ENCODE peak calls at places on chromosomes 7 and 10, in nine cellular contexts. One of them, this sample, is unnamed.

GRCh38 chr7:226281-226882 is 34.0 kb downstream of the FAM20C start:
- DNase-seq in ELR: peak
- DNase-seq in LoVo: no peak
- DNase-seq in mucosa of gallbladder: no peak
- DNase-seq in GM20000: no peak
- DNase-seq in fibroblast of the conjunctiva: no peak
- DNase-seq in NCI-H1436: no peak
- DNase-seq in A172: peak
- DNase-seq in T47D: no peak
- DNase-seq in this sample: peak

GRCh38 chr7:80082214-80082613 is 52.4 kb upstream of the GNAI1 start:
- DNase-seq in A172: no peak
- DNase-seq in ELR: peak
- DNase-seq in GM20000: no peak
- DNase-seq in mucosa of gallbladder: no peak
- DNase-seq in fibroblast of the conjunctiva: no peak
- DNase-seq in LoVo: no peak
- DNase-seq in T47D: no peak
- DNase-seq in NCI-H1436: no peak
- DNase-seq in this sample: no peak

GRCh38 chr7:55127135-55127551 is 108.3 kb downstream of the EGFR start:
- DNase-seq in GM20000: no peak
- DNase-seq in mucosa of gallbladder: no peak
- DNase-seq in T47D: no peak
- DNase-seq in LoVo: no peak
- DNase-seq in ELR: no peak
- DNase-seq in A172: no peak
- DNase-seq in fibroblast of the conjunctiva: no peak
- DNase-seq in NCI-H1436: no peak
- DNase-seq in this sample: no peak

GRCh38 chr10:22651276-22651980 is 63.0 kb downstream of the PIP4K2A start:
- DNase-seq in GM20000: no peak
- DNase-seq in fibroblast of the conjunctiva: no peak
- DNase-seq in NCI-H1436: no peak
- DNase-seq in A172: no peak
- DNase-seq in mucosa of gallbladder: no peak
- DNase-seq in T47D: no peak
- DNase-seq in ELR: no peak
- DNase-seq in LoVo: no peak
- DNase-seq in this sample: no peak

GRCh38 chr10:99393036-99393435 is 37.4 kb downstream of the GOT1 start:
- DNase-seq in ELR: peak
- DNase-seq in NCI-H1436: no peak
- DNase-seq in A172: peak
- DNase-seq in GM20000: no peak
- DNase-seq in T47D: no peak
- DNase-seq in fibroblast of the conjunctiva: no peak
- DNase-seq in LoVo: no peak
- DNase-seq in mucosa of gallbladder: no peak
- DNase-seq in this sample: peak

GRCh38 chr7:712601-713457 is 13.7 kb upstream of the DNAAF5 start:
- DNase-seq in GM20000: no peak
- DNase-seq in ELR: no peak
- DNase-seq in A172: no peak
- DNase-seq in fibroblast of the conjunctiva: no peak
- DNase-seq in mucosa of gallbladder: no peak
- DNase-seq in NCI-H1436: no peak
- DNase-seq in T47D: no peak
- DNase-seq in LoVo: no peak
- DNase-seq in this sample: no peak

GRCh38 chr10:29446327-29446726 is 157.5 kb downstream of the LYZL1 start:
- DNase-seq in LoVo: no peak
- DNase-seq in NCI-H1436: no peak
- DNase-seq in T47D: no peak
- DNase-seq in GM20000: no peak
- DNase-seq in A172: no peak
- DNase-seq in mucosa of gallbladder: no peak
- DNase-seq in fibroblast of the conjunctiva: peak
- DNase-seq in ELR: no peak
- DNase-seq in this sample: no peak

GRCh38 chr7:99576251-99576650 is 17.8 kb downstream of the ZNF655 start:
- DNase-seq in mucosa of gallbladder: no peak
- DNase-seq in A172: no peak
- DNase-seq in GM20000: no peak
- DNase-seq in LoVo: no peak
- DNase-seq in NCI-H1436: no peak
- DNase-seq in ELR: no peak
- DNase-seq in fibroblast of the conjunctiva: no peak
- DNase-seq in T47D: no peak
- DNase-seq in this sample: no peak

GRCh38 chr10:15782851-15783250 is 63.1 kb upstream of the ITGA8 start:
- DNase-seq in mucosa of gallbladder: no peak
- DNase-seq in GM20000: no peak
- DNase-seq in NCI-H1436: no peak
- DNase-seq in fibroblast of the conjunctiva: no peak
- DNase-seq in ELR: no peak
- DNase-seq in T47D: no peak
- DNase-seq in LoVo: no peak
- DNase-seq in A172: no peak
- DNase-seq in this sample: no peak

GRCh38 chr10:71621783-71622526 is 97.6 kb downstream of the C10orf105 start:
- DNase-seq in ELR: peak
- DNase-seq in GM20000: no peak
- DNase-seq in T47D: no peak
- DNase-seq in fibroblast of the conjunctiva: no peak
- DNase-seq in NCI-H1436: no peak
- DNase-seq in A172: peak
- DNase-seq in mucosa of gallbladder: peak
- DNase-seq in LoVo: peak
- DNase-seq in this sample: peak

GRCh38 chr10:29240991-29241660 is 47.7 kb upstream of the LYZL1 start:
- DNase-seq in mucosa of gallbladder: no peak
- DNase-seq in LoVo: no peak
- DNase-seq in A172: no peak
- DNase-seq in GM20000: no peak
- DNase-seq in T47D: no peak
- DNase-seq in NCI-H1436: no peak
- DNase-seq in ELR: no peak
- DNase-seq in fibroblast of the conjunctiva: no peak
- DNase-seq in this sample: no peak

GRCh38 chr10:43396061-43396927 is 12.7 kb downstream of the HNRNPF start:
- DNase-seq in T47D: peak
- DNase-seq in LoVo: peak
- DNase-seq in GM20000: peak
- DNase-seq in fibroblast of the conjunctiva: peak
- DNase-seq in mucosa of gallbladder: peak
- DNase-seq in ELR: peak
- DNase-seq in A172: peak
- DNase-seq in NCI-H1436: peak
- DNase-seq in this sample: peak

GRCh38 chr10:14039968-14040668 is 290.6 kb downstream of the FRMD4A start:
- DNase-seq in T47D: no peak
- DNase-seq in A172: no peak
- DNase-seq in fibroblast of the conjunctiva: peak
- DNase-seq in ELR: no peak
- DNase-seq in NCI-H1436: no peak
- DNase-seq in GM20000: no peak
- DNase-seq in LoVo: no peak
- DNase-seq in mucosa of gallbladder: no peak
- DNase-seq in this sample: no peak

GRCh38 chr10:49612513-49613159 is 1.2 kb upstream of the CHAT start:
- DNase-seq in T47D: peak
- DNase-seq in GM20000: peak
- DNase-seq in NCI-H1436: no peak
- DNase-seq in fibroblast of the conjunctiva: no peak
- DNase-seq in LoVo: peak
- DNase-seq in A172: no peak
- DNase-seq in mucosa of gallbladder: no peak
- DNase-seq in ELR: peak
- DNase-seq in this sample: peak

GRCh38 chr7:73577627-73578341 is 595 bp downstream of the TBL2 start:
- DNase-seq in ELR: peak
- DNase-seq in NCI-H1436: no peak
- DNase-seq in LoVo: no peak
- DNase-seq in GM20000: no peak
- DNase-seq in A172: no peak
- DNase-seq in fibroblast of the conjunctiva: no peak
- DNase-seq in mucosa of gallbladder: no peak
- DNase-seq in T47D: no peak
- DNase-seq in this sample: peak

GRCh38 chr10:77564781-77565589 is 72.6 kb downstream of the KCNMA1 start:
- DNase-seq in T47D: peak
- DNase-seq in NCI-H1436: no peak
- DNase-seq in ELR: peak
- DNase-seq in fibroblast of the conjunctiva: no peak
- DNase-seq in LoVo: peak
- DNase-seq in GM20000: no peak
- DNase-seq in A172: peak
- DNase-seq in mucosa of gallbladder: no peak
- DNase-seq in this sample: peak